ENCODE peak calls at places on chromosomes 1 and 21, in four cellular contexts. X, B, N and S are unnamed samples.

GRCh38 chr1:59139396-59139795 is 157.5 kb upstream of the FGGY start:
- DNase-seq in X (no peak), B (peak; percentile 44), N (no peak), S (no peak)

GRCh38 chr1:8010080-8010664 is 15.9 kb downstream of the ERRFI1 start:
- DNase-seq in X (no peak), B (no peak), N (no peak), S (no peak)

GRCh38 chr1:1212780-1213152 is 1.2 kb downstream of the TNFRSF4 start:
- DNase-seq in X (peak; percentile 40), B (no peak), N (no peak), S (no peak)

GRCh38 chr1:197954718-197955418 is 37.7 kb downstream of the LHX9 start:
- DNase-seq in X (no peak), B (no peak), N (no peak), S (no peak)

GRCh38 chr1:207414606-207415108 is 39.5 kb upstream of the CR2 start:
- DNase-seq in X (no peak), B (no peak), N (no peak), S (no peak)

GRCh38 chr1:205950280-205950679 is 7.0 kb upstream of the SLC26A9 start:
- DNase-seq in X (peak; percentile 38), B (no peak), N (peak; percentile 87), S (peak; percentile 96)

GRCh38 chr1:47579809-47580208 is 142.0 kb downstream of the FOXD2 start:
- DNase-seq in X (no peak), B (no peak), N (no peak), S (no peak)

GRCh38 chr1:36276688-36277087 is 29.5 kb upstream of the SH3D21 start:
- DNase-seq in X (no peak), B (no peak), N (no peak), S (no peak)

GRCh38 chr1:245600658-245601057 is 445.9 kb downstream of the KIF26B start:
- DNase-seq in X (no peak), B (no peak), N (no peak), S (no peak)

GRCh38 chr1:54850082-54850730 is 36.8 kb downstream of the DHCR24 start:
- DNase-seq in X (peak; percentile 31), B (no peak), N (no peak), S (no peak)

GRCh38 chr1:26375081-26375480 is 2.5 kb upstream of the ZNF683 start:
- DNase-seq in X (no peak), B (no peak), N (no peak), S (no peak)

GRCh38 chr1:89938171-89939055 is 56.5 kb upstream of the ZNF326 start:
- DNase-seq in X (no peak), B (peak; percentile 37), N (no peak), S (no peak)

GRCh38 chr21:41957991-41958766 is 4.4 kb upstream of the C2CD2 start:
- DNase-seq in X (peak; percentile 77), B (peak; percentile 83), N (no peak), S (peak; percentile 44)

GRCh38 chr1:11654571-11655262 is at the start of gene FBXO44:
- DNase-seq in X (peak; percentile 72), B (peak; percentile 83), N (peak; percentile 52), S (peak; percentile 81)

GRCh38 chr1:167904641-167905040 is 9.3 kb downstream of the ADCY10 start:
- DNase-seq in X (no peak), B (peak; percentile 54), N (no peak), S (no peak)

GRCh38 chr1:234918216-234918841 is 210.3 kb downstream of the TOMM20 start:
- DNase-seq in X (peak; percentile 31), B (no peak), N (peak; percentile 73), S (no peak)

DNA sequence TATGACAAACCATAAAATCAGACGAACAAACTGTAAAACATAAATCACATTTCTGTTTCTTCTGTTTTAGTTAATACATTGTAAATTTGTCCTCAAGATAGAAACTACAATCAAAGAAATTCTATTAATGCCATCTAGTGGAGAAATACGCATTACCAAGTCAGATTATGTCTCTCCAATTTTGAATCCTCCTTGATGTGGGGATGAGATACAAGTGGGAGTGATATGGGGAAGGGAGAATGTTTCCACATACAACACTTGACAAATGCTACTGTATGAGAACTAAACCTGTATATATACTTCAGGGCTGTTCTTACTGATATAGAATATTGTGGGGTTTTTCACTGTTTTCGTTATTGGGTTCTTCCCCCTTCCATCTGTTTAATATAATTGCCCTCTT is 2.6 kb downstream of the HFM1 start:
- DNase-seq in X (no peak), B (peak; percentile 20), N (no peak), S (no peak)
- TF ChIP-seq CTCF in X (peak; percentile 39), B (peak; percentile 42), N (peak; percentile 27), S (no peak)

GRCh38 chr1:201982082-201982922 is at the start of gene RNPEP:
- DNase-seq in X (peak; percentile 90), B (peak; percentile 93), N (peak; percentile 67), S (peak; percentile 42)
- TF ChIP-seq POLR2A in X (peak; percentile 61), B (peak; percentile 68), N (peak; percentile 74), S (no peak)

GRCh38 chr1:85608851-85609250 is 28.3 kb downstream of the CCN1 start:
- DNase-seq in X (no peak), B (no peak), N (no peak), S (no peak)
- H3K4me1 ChIP-seq in X (peaks cover 4% of the 10 kb centered on the region), B (no peaks in the 10 kb centered on the region), N (no peaks in the 10 kb centered on the region), S (peaks cover 22% of the 10 kb centered on the region)

GRCh38 chr1:24308365-24309015 is 10.7 kb upstream of the GRHL3 start:
- DNase-seq in X (no peak), B (no peak), N (no peak), S (no peak)
- TF ChIP-seq CTCF in X (no peak), B (peak; percentile 35), N (no peak), S (no peak)

DNA sequence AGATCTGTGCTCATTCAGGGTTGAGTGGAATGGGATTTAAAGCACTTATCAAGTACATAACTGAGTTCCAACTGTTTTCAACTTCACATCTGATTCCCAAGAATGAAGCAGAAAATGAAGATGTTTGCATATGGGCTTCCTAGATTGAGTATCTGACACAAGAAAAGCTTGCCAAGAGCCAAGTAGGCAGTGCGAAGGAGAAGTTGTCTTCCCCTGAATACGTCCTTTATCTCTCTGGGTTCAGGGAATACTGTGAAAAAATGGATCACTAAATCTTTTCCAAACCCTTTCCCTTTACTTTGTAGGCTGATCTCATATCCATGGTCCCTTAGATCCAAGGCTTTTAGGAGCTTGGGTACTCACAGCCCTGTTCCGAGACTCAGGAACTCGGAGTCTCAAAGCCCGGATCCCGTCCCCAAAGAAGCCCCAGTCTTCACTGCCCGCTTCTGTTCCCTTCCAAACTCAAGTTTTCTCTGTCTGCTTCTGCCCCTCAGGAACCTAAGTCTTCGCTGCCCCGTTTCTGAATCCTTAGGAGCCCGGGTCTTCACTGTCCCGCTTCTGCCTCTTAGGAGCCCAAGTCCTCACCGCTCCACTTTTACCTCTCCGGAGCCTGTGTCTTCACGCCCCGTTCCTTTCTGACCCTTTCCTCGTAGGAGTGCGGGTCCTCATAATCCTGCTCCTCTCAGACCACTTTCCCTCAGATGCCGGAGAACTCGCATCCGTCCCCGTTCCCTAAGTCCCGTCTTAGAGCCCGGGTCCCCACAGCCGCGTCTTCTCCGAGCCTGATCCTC is 616 bp downstream of the TAF12 start:
- DNase-seq in X (no peak), B (peak; percentile 42), N (no peak), S (no peak)
- TF ChIP-seq POLR2A in X (no peak), B (no peak), N (no peak), S (no peak)

GRCh38 chr1:56644941-56645662 is at the start of gene PRKAA2:
- DNase-seq in X (peak; percentile 69), B (peak; percentile 40), N (peak; percentile 44), S (peak; percentile 53)
- H3K4me1 ChIP-seq in X (peaks cover 3% of the 10 kb centered on the region), B (peaks cover 11% of the 10 kb centered on the region), N (peaks cover 3% of the 10 kb centered on the region), S (no peaks in the 10 kb centered on the region)